ENCODE peak calls at places on chromosomes 2 and 18, in four cellular contexts. T is stomach, G is body of pancreas, Y is IMR-90. Q is an unnamed sample.

GRCh38 chr2:128369126-128369555 is 50.5 kb upstream of the HS6ST1 start:
- DNase-seq in T (no peak), G (no peak), Y (peak; percentile 12), Q (no peak)

GRCh38 chr18:156514-157230 is 1.7 kb upstream of the USP14 start:
- DNase-seq in T (no peak), G (no peak), Y (no peak), Q (no peak)

GRCh38 chr2:19021100-19021476 is 337.3 kb downstream of the OSR1 start:
- DNase-seq in T (no peak), G (no peak), Y (peak; percentile 98), Q (no peak)

GRCh38 chr2:238881353-238882082 is 33.6 kb downstream of the TWIST2 start:
- DNase-seq in T (no peak), G (no peak), Y (no peak), Q (no peak)

GRCh38 chr2:160918909-160919503 is 241.2 kb upstream of the TANK start:
- DNase-seq in T (peak; percentile 67), G (peak; percentile 51), Y (peak; percentile 44), Q (peak; percentile 25)

GRCh38 chr18:54720590-54720989 is 107.7 kb upstream of the RAB27B start:
- DNase-seq in T (no peak), G (no peak), Y (peak; percentile 69), Q (no peak)

GRCh38 chr2:148909114-148909513 is 34.1 kb downstream of the KIF5C start:
- DNase-seq in T (no peak), G (no peak), Y (peak; percentile 3), Q (no peak)

GRCh38 chr2:237614151-237614720 is 13.2 kb upstream of the LRRFIP1 start:
- DNase-seq in T (no peak), G (peak; percentile 79), Y (peak; percentile 52), Q (no peak)

GRCh38 chr2:62757029-62757428 is 51.5 kb downstream of the EHBP1 start:
- DNase-seq in T (no peak), G (no peak), Y (no peak), Q (no peak)

GRCh38 chr18:25531207-25531606 is 179.2 kb upstream of the ZNF521 start:
- DNase-seq in T (no peak), G (no peak), Y (no peak), Q (no peak)

GRCh38 chr2:168189835-168190426 is 57.5 kb downstream of the STK39 start:
- DNase-seq in T (no peak), G (no peak), Y (peak; percentile 84), Q (no peak)

GRCh38 chr18:35582899-35583558 is 1.5 kb downstream of the GALNT1 start:
- DNase-seq in T (no peak), G (no peak), Y (peak; percentile 45), Q (peak; percentile 71)

GRCh38 chr2:7007846-7008741 is 90.9 kb downstream of the RNF144A start:
- DNase-seq in T (peak; percentile 83), G (peak; percentile 91), Y (no peak), Q (peak; percentile 11)

GRCh38 chr2:109271920-109272319 is 142.9 kb downstream of the SH3RF3 start:
- DNase-seq in T (no peak), G (no peak), Y (no peak), Q (no peak)

GRCh38 chr2:20288941-20289340 is 61.7 kb downstream of the PUM2 start:
- DNase-seq in T (no peak), G (no peak), Y (no peak), Q (peak; percentile 5)
- H3K27ac ChIP-seq in T (no peak overlapping the region), G (no peak overlapping the region), Y (no peak overlapping the region), Q (no peak overlapping the region)

DNA sequence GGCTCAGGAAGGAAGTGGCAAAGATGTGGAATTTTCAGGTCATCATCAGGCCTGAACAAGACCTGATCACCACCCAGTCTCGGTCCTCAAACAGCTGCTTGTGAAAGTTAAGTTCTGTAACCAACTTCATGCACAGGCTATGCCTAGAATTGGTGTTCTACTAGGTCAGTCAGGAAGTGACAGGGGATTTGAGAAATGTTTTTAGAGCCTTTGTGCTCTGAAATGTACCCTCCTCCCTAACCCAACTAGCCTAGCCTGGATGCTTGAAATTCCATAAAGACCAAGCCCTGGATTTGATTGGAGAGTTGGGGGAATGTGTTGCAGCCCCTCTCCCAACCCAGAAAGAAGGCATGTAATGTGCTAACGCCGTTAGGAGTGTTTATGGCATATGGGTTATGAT is 63.3 kb downstream of the TGOLN2 start:
- DNase-seq in T (no peak), G (no peak), Y (peak; percentile 33), Q (no peak)
- H3K27me3 ChIP-seq in T (no peaks in the 10 kb centered on the region), G (no peaks in the 10 kb centered on the region), Y (no peaks in the 10 kb centered on the region), Q (no peaks in the 10 kb centered on the region)

GRCh38 chr2:118307864-118308263 is 219.6 kb downstream of the INSIG2 start:
- DNase-seq in T (no peak), G (no peak), Y (no peak), Q (no peak)

GRCh38 chr2:118310878-118311442 is 222.7 kb downstream of the INSIG2 start:
- DNase-seq in T (no peak), G (no peak), Y (no peak), Q (no peak)

GRCh38 chr2:118310016-118310877 is 222.0 kb downstream of the INSIG2 start:
- DNase-seq in T (no peak), G (peak; percentile 16), Y (peak; percentile 8), Q (peak; percentile 5)

GRCh38 chr2:118312963-118313756 is 224.9 kb downstream of the INSIG2 start:
- DNase-seq in T (no peak), G (no peak), Y (no peak), Q (no peak)

DNA sequence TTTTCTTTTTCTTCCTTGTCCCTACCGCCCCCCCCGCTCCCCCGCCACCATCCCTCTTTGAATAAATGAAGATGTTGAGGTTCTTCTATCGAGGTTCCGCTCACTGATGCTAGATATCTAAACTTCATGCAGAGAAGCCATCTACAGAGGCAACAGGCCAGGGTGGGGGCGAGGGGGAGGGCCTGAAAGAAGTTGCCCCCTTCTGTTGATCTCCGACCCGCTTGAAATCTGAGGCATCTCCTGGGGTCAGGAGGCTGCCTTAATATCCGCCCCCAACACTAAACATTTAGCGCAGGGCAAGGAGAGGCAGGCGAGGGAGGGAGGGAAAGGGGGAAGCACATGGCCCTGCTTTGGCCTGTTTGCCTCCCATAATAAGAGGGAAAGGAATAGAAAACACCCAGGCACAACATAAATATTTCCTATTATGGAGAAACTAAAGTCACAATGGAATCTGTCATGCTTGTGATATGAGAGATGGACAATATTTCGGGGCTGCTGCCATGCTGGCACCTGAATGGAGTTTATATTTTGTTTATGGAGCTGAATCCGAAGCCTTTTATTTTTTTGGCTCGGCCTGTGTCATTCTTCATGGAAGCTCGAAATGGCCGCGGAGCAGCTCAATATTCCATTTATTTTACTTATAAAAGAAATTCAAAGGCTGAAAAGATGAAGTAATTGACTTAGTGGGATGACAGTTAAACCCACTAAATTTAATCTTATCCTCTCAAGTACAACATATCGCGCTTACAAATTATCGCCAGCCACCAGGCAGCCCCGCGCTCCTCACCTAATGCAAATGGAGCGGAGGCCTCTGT is 221.1 kb downstream of the INSIG2 start:
- DNase-seq in T (no peak), G (no peak), Y (no peak), Q (no peak)
- H3K27ac ChIP-seq in T (peak overlapping the region; percentile 70), G (no peak overlapping the region), Y (no peak overlapping the region), Q (no peak overlapping the region)

DNA sequence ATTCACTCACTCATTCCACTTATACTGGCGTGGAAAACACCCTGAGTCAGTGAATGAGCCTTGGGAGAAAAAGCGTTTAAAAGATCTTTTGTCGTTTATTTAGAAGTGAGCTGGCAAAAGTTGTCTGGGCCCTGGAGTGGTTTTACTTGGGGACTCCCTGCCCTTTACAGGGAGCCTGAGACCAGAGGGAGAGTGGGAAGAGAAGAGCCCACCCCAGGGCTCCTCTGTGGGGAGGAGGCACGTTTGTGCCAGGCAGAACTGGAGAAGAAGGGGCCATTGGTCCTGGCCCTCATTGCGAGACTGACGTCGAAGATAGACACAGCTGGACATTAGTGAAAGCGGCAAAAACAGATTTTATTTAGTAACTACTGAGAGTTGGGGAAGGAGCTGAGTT is 25.7 kb downstream of the DCDC2C start:
- DNase-seq in T (no peak), G (no peak), Y (no peak), Q (no peak)
- H3K27me3 ChIP-seq in T (no peaks in the 10 kb centered on the region), G (no peaks in the 10 kb centered on the region), Y (peaks cover 13% of the 10 kb centered on the region), Q (no peaks in the 10 kb centered on the region)

DNA sequence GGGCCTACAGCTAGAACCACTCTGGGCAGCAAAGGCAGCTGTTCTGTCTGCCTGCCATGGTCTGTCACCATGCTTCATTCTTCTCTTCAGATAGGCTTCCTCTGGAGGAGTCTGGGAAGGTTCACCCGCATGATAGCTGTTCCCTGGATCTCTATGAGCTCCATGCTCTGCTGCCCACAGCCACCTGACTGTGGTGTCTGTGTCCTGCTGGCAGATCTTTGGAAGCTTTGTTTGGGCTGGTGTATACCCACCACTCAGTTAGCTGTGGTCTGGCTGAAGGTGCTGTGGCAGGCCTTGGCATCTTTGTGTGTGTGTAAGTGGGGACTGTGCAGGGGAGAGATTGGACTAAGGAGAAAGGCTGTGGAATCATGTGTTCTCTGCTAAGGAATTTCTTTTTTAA is 23.4 kb downstream of the MYO1B start:
- DNase-seq in T (no peak), G (no peak), Y (no peak), Q (no peak)
- H3K27ac ChIP-seq in T (no peak overlapping the region), G (no peak overlapping the region), Y (no peak overlapping the region), Q (no peak overlapping the region)

GRCh38 chr2:240289701-240290431 is 145.6 kb upstream of the GPC1 start:
- DNase-seq in T (peak; percentile 24), G (no peak), Y (no peak), Q (no peak)
- H3K27me3 ChIP-seq in T (no peaks in the 10 kb centered on the region), G (no peaks in the 10 kb centered on the region), Y (peaks cover 43% of the 10 kb centered on the region), Q (no peaks in the 10 kb centered on the region)

GRCh38 chr2:85773692-85774091 is 19.9 kb downstream of the ATOH8 start:
- DNase-seq in T (no peak), G (no peak), Y (no peak), Q (no peak)

GRCh38 chr2:85774126-85774978 is 20.6 kb downstream of the ATOH8 start:
- DNase-seq in T (no peak), G (no peak), Y (no peak), Q (no peak)

GRCh38 chr2:85772019-85772745 is 18.4 kb downstream of the ATOH8 start:
- DNase-seq in T (peak; percentile 98), G (peak; percentile 97), Y (peak; percentile 100), Q (peak; percentile 63)

GRCh38 chr2:85771486-85771885 is 17.7 kb downstream of the ATOH8 start:
- DNase-seq in T (no peak), G (no peak), Y (no peak), Q (no peak)

DNA sequence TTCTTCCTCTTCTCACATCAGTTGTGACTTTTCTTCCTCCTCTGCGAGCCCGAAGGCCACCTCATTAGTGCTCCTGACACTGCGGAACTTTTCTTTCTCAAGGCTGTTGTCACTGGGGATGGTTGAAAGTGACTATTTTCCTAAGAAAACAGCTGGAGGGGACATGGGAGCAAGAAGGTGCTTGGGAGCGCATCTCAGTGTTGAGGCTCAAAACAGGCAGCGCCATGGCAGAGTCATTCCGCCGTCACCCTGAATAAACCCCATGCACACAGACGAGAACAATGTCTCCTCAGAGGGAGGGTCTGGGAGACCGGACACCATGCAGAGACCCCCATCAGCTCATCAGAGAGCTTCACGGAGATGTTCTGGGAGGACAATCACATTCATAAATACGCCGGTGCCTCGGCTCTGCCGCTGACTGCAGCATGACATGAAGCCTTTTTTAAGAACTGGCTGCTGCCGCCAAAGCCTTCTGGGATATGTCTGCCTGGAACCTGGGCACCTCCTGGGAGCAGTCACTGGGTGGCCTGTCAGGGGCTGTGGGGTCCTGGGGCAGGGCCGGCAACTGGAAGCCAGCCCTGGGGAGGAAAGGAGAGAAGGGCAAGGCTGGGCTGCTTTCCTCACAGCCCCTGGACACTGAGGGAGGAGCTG is 19.2 kb downstream of the ATOH8 start:
- DNase-seq in T (no peak), G (no peak), Y (no peak), Q (no peak)
- H3K27ac ChIP-seq in T (peak overlapping the region; percentile 87), G (peak overlapping the region; percentile 80), Y (peak overlapping the region; percentile 88), Q (peak overlapping the region; percentile 78)

Q was measured in small intestine.